ENCODE peak calls at places on chromosome 5, in five cellular contexts. D is activated B cell treated with CpG ODN at 0.5 μM for 24 hours, W is pulmonary artery endothelial cell, M is NCI-H2081, X is fibroblast of pulmonary artery. O is an unnamed sample.

GRCh38 chr5:148268556-148268955 is at the start of gene SPINK13:
- DNase-seq in D (no peak), W (peak), M (no peak), X (peak), O (no peak)

GRCh38 chr5:133047404-133047803 is 4.4 kb upstream of the HSPA4 start:
- DNase-seq in D (no peak), W (no peak), M (no peak), X (no peak), O (no peak)

GRCh38 chr5:14296533-14297331 is 153.6 kb downstream of the TRIO start:
- DNase-seq in D (no peak), W (no peak), M (peak), X (no peak), O (no peak)

GRCh38 chr5:53318303-53318702 is 162.1 kb upstream of the FST start:
- DNase-seq in D (no peak), W (no peak), M (no peak), X (no peak), O (no peak)

GRCh38 chr5:157312492-157312891 is 46.6 kb downstream of the CYFIP2 start:
- DNase-seq in D (no peak), W (no peak), M (peak), X (peak), O (no peak)

GRCh38 chr5:23268136-23268535 is 239.3 kb upstream of the PRDM9 start:
- DNase-seq in D (no peak), W (no peak), M (peak), X (no peak), O (no peak)

GRCh38 chr5:19987594-19988345 is at the start of gene CDH18:
- DNase-seq in D (no peak), W (no peak), M (peak), X (peak), O (no peak)

GRCh38 chr5:94366811-94367210 is 251.6 kb downstream of the KIAA0825 start:
- DNase-seq in D (no peak), W (no peak), M (no peak), X (no peak), O (no peak)

GRCh38 chr5:55633574-55634203 is 78.4 kb downstream of the SLC38A9 start:
- DNase-seq in D (no peak), W (no peak), M (no peak), X (peak), O (no peak)

GRCh38 chr5:36841657-36842056 is 34.9 kb upstream of the NIPBL start:
- DNase-seq in D (no peak), W (no peak), M (no peak), X (no peak), O (no peak)

GRCh38 chr5:142613231-142613630 is 72.7 kb downstream of the FGF1 start:
- DNase-seq in D (no peak), W (no peak), M (no peak), X (peak), O (no peak)

GRCh38 chr5:437281-437771 is 5.7 kb upstream of the EXOC3 start:
- DNase-seq in D (peak), W (no peak), M (no peak), X (no peak), O (no peak)

GRCh38 chr5:7856855-7857254 is 5.9 kb upstream of the CFAP90 start:
- DNase-seq in D (no peak), W (no peak), M (peak), X (peak), O (peak)

GRCh38 chr5:83925952-83926351 is 205.3 kb upstream of the HAPLN1 start:
- DNase-seq in D (no peak), W (no peak), M (no peak), X (no peak), O (no peak)

GRCh38 chr5:96344678-96345612 is 88.1 kb downstream of the PCSK1 start:
- DNase-seq in D (no peak), W (peak), M (peak), X (peak), O (no peak)

GRCh38 chr5:132762246-132763000 is 14.6 kb downstream of the SEPTIN8 start:
- DNase-seq in D (no peak), W (no peak), M (no peak), X (no peak), O (no peak)

GRCh38 chr5:142280066-142281011 is 44.5 kb downstream of the SPRY4 start:
- DNase-seq in D (no peak), W (no peak), M (no peak), X (peak), O (peak)

GRCh38 chr5:130141689-130142320 is 237.5 kb downstream of the CHSY3 start:
- DNase-seq in D (no peak), W (no peak), M (no peak), X (peak), O (no peak)

GRCh38 chr5:45262061-45262590 is 434.1 kb downstream of the HCN1 start:
- DNase-seq in D (no peak), W (no peak), M (no peak), X (no peak), O (no peak)

GRCh38 chr5:172479034-172479783 is 24.9 kb upstream of the SH3PXD2B start:
- DNase-seq in D (no peak), W (peak), M (peak), X (peak), O (peak)

GRCh38 chr5:140554454-140554853 is 2.8 kb downstream of the SRA1 start:
- DNase-seq in D (no peak), W (no peak), M (no peak), X (peak), O (no peak)

GRCh38 chr5:79795764-79796398 is 106.2 kb downstream of the CMYA5 start:
- DNase-seq in D (no peak), W (no peak), M (no peak), X (peak), O (no peak)

GRCh38 chr5:72366324-72366976 is 46.3 kb downstream of the PTCD2 start:
- DNase-seq in D (no peak), W (peak), M (peak), X (peak), O (no peak)

GRCh38 chr5:75668348-75668895 is 48.8 kb downstream of the POC5 start:
- DNase-seq in D (no peak), W (no peak), M (no peak), X (no peak), O (no peak)

GRCh38 chr5:16552666-16553343 is 64.0 kb downstream of the RETREG1 start:
- DNase-seq in D (no peak), W (peak), M (peak), X (peak), O (no peak)

GRCh38 chr5:40774626-40775025 is 18.9 kb upstream of the TTC33 start:
- DNase-seq in D (no peak), W (no peak), M (no peak), X (no peak), O (no peak)

GRCh38 chr5:135714126-135714894 is 120.2 kb upstream of the SLC25A48 start:
- DNase-seq in D (no peak), W (no peak), M (no peak), X (no peak), O (no peak)

GRCh38 chr5:161966544-161966943 is 101.0 kb upstream of the GABRG2 start:
- DNase-seq in D (no peak), W (no peak), M (no peak), X (no peak), O (no peak)

GRCh38 chr5:177458912-177459350 is 12.3 kb downstream of the PRR7 start:
- DNase-seq in D (no peak), W (no peak), M (peak), X (no peak), O (no peak)

O was measured in osteocyte.